ENCODE peak calls at places on chromosomes 3 and 15, in eight cellular contexts. Y, B, C, O, T, Z, K and N are unnamed samples.
A peak's percentile ranks its signal among the peaks of the same experiment; 100 is the strongest.

GRCh38 chr3:101124125-101124524 is 130.9 kb upstream of the ABI3BP start:
- DNase-seq in T (no peak), B (no peak), Y (no peak), C (peak; percentile 20), Z (no peak), K (no peak), O (no peak), N (no peak)

GRCh38 chr3:195128255-195129071 is 142.5 kb downstream of the XXYLT1 start:
- DNase-seq in K (no peak), O (no peak), C (peak; percentile 59), T (no peak), Y (no peak), B (no peak), Z (no peak), N (no peak)

GRCh38 chr15:37375529-37375928 is 275.2 kb upstream of the MEIS2 start:
- DNase-seq in T (no peak), O (no peak), Z (no peak), C (no peak), B (no peak), K (no peak), Y (no peak), N (no peak)

GRCh38 chr3:40780801-40781406 is 256.1 kb downstream of the ZNF621 start:
- DNase-seq in Y (no peak), C (no peak), Z (peak; percentile 67), O (no peak), B (no peak), T (peak; percentile 50), K (peak; percentile 76), N (peak; percentile 29)

GRCh38 chr3:149575213-149575961 is 82.4 kb downstream of the WWTR1 start:
- DNase-seq in O (peak; percentile 90), Z (peak; percentile 71), C (peak; percentile 95), K (peak; percentile 81), Y (no peak), T (peak; percentile 82), B (no peak), N (peak; percentile 72)

GRCh38 chr3:36643192-36643591 is 121.2 kb downstream of the DCLK3 start:
- DNase-seq in C (no peak), Y (no peak), Z (no peak), O (no peak), T (no peak), K (no peak), B (no peak), N (no peak)

GRCh38 chr3:55515550-55516246 is 28.6 kb upstream of the WNT5A start:
- DNase-seq in K (no peak), O (no peak), T (no peak), B (no peak), C (no peak), Z (no peak), Y (no peak), N (no peak)

GRCh38 chr3:127490271-127491023 is 100.1 kb downstream of the TPRA1 start:
- DNase-seq in C (no peak), B (no peak), O (no peak), T (no peak), K (no peak), Z (no peak), Y (no peak), N (no peak)

GRCh38 chr3:155254445-155254844 is 39.0 kb downstream of the STRIT1 start:
- DNase-seq in B (no peak), T (no peak), C (no peak), Z (no peak), Y (no peak), O (no peak), K (no peak), N (no peak)

GRCh38 chr3:13783556-13783955 is 96.3 kb downstream of the WNT7A start:
- DNase-seq in T (no peak), B (no peak), C (no peak), K (no peak), O (no peak), Y (no peak), Z (no peak), N (no peak)

GRCh38 chr3:142976621-142977398 is 13.3 kb upstream of the PAQR9 start:
- DNase-seq in Y (no peak), K (peak; percentile 84), T (peak; percentile 89), Z (no peak), O (peak; percentile 96), B (no peak), C (peak; percentile 96), N (peak; percentile 73)

GRCh38 chr3:168117853-168118313 is 22.2 kb upstream of the GOLIM4 start:
- DNase-seq in T (peak; percentile 57), K (no peak), B (no peak), O (peak; percentile 29), Z (no peak), C (no peak), Y (no peak), N (no peak)

GRCh38 chr15:55372701-55373440 is 35.3 kb downstream of the CCPG1 start:
- DNase-seq in O (no peak), C (no peak), T (no peak), Z (no peak), B (no peak), K (no peak), Y (no peak), N (no peak)

GRCh38 chr3:186806173-186807055 is at the start of gene RFC4:
- DNase-seq in T (peak; percentile 74), C (peak; percentile 60), Z (peak; percentile 92), B (peak; percentile 93), Y (peak; percentile 88), K (peak; percentile 91), O (peak; percentile 79), N (peak; percentile 72)

GRCh38 chr15:92819312-92820232 is 80.6 kb upstream of the CHD2 start:
- DNase-seq in T (peak; percentile 40), C (no peak), B (no peak), Y (no peak), O (peak; percentile 42), K (no peak), Z (no peak), N (peak; percentile 61)

GRCh38 chr15:58777107-58777506 is 6.0 kb downstream of the MINDY2 start:
- DNase-seq in Z (no peak), K (no peak), C (no peak), B (no peak), Y (no peak), T (no peak), O (no peak), N (no peak)

GRCh38 chr15:29129903-29130302 is 139.7 kb downstream of the NSMCE3 start:
- DNase-seq in K (peak; percentile 34), O (no peak), B (no peak), T (no peak), Y (no peak), C (no peak), Z (peak; percentile 32), N (no peak)

DNA sequence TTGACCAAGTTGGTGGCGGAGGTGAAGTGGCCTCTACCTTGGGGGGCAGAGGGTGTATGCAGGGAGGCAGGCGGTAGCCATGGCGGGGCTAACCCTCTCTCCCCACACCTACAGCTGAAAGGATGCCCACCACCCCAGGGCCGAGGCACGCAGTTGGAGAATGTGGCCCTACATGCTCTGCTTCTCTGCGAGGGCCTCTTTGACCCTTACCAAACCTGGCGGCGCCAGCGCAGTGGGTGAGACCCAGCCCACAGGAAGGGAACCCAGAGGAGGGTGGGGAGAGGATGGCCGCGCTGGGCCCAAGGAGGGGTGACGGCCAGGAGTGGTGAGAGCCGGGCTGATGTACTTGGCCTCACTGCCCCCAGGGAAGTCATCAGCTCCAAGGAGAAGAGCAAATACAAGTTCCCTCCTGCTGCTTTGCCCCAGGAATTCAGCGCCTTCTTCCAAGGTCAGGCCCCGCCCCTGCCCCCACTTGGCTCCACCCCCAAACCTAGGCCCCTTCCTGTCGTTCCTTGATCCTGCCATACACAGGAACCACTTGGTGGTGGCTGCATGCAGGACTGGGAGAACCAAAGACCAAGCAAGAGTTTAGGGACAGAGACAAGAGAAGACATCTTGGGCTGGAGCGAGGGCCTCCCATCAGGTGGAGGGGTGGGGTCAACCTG is 9.8 kb downstream of the NBEAL2 start:
- DNase-seq in Z (no peak), O (no peak), B (no peak), C (no peak), K (no peak), Y (no peak), T (no peak), N (no peak)
- H3K4me1 ChIP-seq in Z (peaks cover 52% of the 10 kb centered on the region), O (peaks cover 20% of the 10 kb centered on the region), B (peaks cover 18% of the 10 kb centered on the region), C (no peaks in the 10 kb centered on the region), K (peaks cover 3% of the 10 kb centered on the region), Y (peaks cover 55% of the 10 kb centered on the region), T (peaks cover 16% of the 10 kb centered on the region), N (peaks cover 18% of the 10 kb centered on the region)

GRCh38 chr3:46316258-46316657 is 37.7 kb upstream of the CCR2 start:
- DNase-seq in Y (no peak), K (no peak), O (no peak), Z (no peak), B (no peak), T (no peak), C (no peak), N (no peak)

GRCh38 chr3:46314517-46314916 is 39.4 kb upstream of the CCR2 start:
- DNase-seq in Y (no peak), B (no peak), K (no peak), Z (no peak), O (no peak), T (no peak), C (no peak), N (no peak)

GRCh38 chr3:46318207-46318606 is 35.7 kb upstream of the CCR2 start:
- DNase-seq in Y (no peak), Z (no peak), T (no peak), B (no peak), O (no peak), K (no peak), C (no peak), N (no peak)

GRCh38 chr3:46312996-46313395 is 40.9 kb upstream of the CCR2 start:
- DNase-seq in K (no peak), Y (no peak), O (no peak), Z (peak; percentile 70), C (no peak), T (peak; percentile 75), B (no peak), N (peak; percentile 74)
- H3K27ac ChIP-seq in K (no peak overlapping the region), Y (no peak overlapping the region), O (no peak overlapping the region), Z (no peak overlapping the region), C (no peak overlapping the region), T (no peak overlapping the region), B (no peak overlapping the region), N (no peak overlapping the region)

GRCh38 chr3:27536451-27536850 is 52.3 kb upstream of the SLC4A7 start:
- DNase-seq in C (no peak), K (no peak), B (no peak), T (no peak), O (no peak), Y (no peak), Z (no peak), N (no peak)

GRCh38 chr3:27532426-27532825 is 48.2 kb upstream of the SLC4A7 start:
- DNase-seq in C (no peak), O (no peak), Y (no peak), T (no peak), Z (no peak), B (no peak), K (no peak), N (no peak)

GRCh38 chr3:27532931-27533607 is 48.9 kb upstream of the SLC4A7 start:
- DNase-seq in Z (no peak), O (no peak), T (peak; percentile 79), B (no peak), Y (no peak), K (no peak), C (peak; percentile 45), N (peak; percentile 81)

GRCh38 chr3:27535809-27536392 is 51.7 kb upstream of the SLC4A7 start:
- DNase-seq in T (peak; percentile 64), Y (no peak), C (peak; percentile 49), K (no peak), B (no peak), O (peak; percentile 75), Z (no peak), N (peak; percentile 91)

GRCh38 chr3:27533718-27534578 is 49.8 kb upstream of the SLC4A7 start:
- DNase-seq in O (peak; percentile 98), K (peak; percentile 88), T (peak; percentile 100), Z (peak; percentile 80), C (peak; percentile 99), B (no peak), Y (peak; percentile 26), N (peak; percentile 100)
- TF ChIP-seq CTCF in O (no peak), K (peak; percentile 68), T (peak; percentile 75), Z (peak; percentile 44), C (peak; percentile 76), B (peak; percentile 3), Y (no peak), N (peak; percentile 90)

GRCh38 chr3:111594781-111595180 is 365 bp downstream of the ZBED2 start:
- DNase-seq in Z (no peak), K (no peak), C (no peak), O (no peak), Y (no peak), B (no peak), T (no peak), N (no peak)
- H3K4me1 ChIP-seq in Z (peaks cover 9% of the 10 kb centered on the region), K (no peaks in the 10 kb centered on the region), C (peaks cover 24% of the 10 kb centered on the region), O (peaks cover 61% of the 10 kb centered on the region), Y (peaks cover 10% of the 10 kb centered on the region), B (no peaks in the 10 kb centered on the region), T (peaks cover 46% of the 10 kb centered on the region), N (peaks cover 18% of the 10 kb centered on the region)